ENCODE peak calls at places on chromosomes 13 and 19, in ten cellular contexts. One of them, this sample, is unnamed.

GRCh38 chr19:56678205-56678604 is 6.6 kb upstream of the ZNF835 start:
- DNase-seq in astrocyte of the cerebellum: no peak
- DNase-seq in pons: peak
- DNase-seq in stimulated activated naive CD8-positive, alpha-beta T cell treated with anti-CD3 and anti-CD28 coated beads, Interleukin-15, Interleukin-2, amounts not matched to agents 100 U/mL and 50 U/mL, for 24 hours: no peak
- DNase-seq in fibroblast of lung: no peak
- DNase-seq in amygdala: peak
- DNase-seq in stimulated activated CD8-positive, alpha-beta memory T cell treated with anti-CD3 and anti-CD28 coated beads, Interleukin-7, amount 100 ng/mL, for 24 hours: no peak
- DNase-seq in NCI-H460: no peak
- DNase-seq in breast epithelium: no peak
- DNase-seq in NCI-H2171 treated with DMSO at 0.1 percent for 48 hours: no peak
- DNase-seq in this sample: no peak

GRCh38 chr19:38210458-38210987 is 13.5 kb downstream of the DPF1 start:
- DNase-seq in stimulated activated CD8-positive, alpha-beta memory T cell treated with anti-CD3 and anti-CD28 coated beads, Interleukin-7, amount 100 ng/mL, for 24 hours: no peak
- DNase-seq in pons: peak
- DNase-seq in breast epithelium: peak
- DNase-seq in stimulated activated naive CD8-positive, alpha-beta T cell treated with anti-CD3 and anti-CD28 coated beads, Interleukin-15, Interleukin-2, amounts not matched to agents 100 U/mL and 50 U/mL, for 24 hours: no peak
- DNase-seq in astrocyte of the cerebellum: no peak
- DNase-seq in amygdala: peak
- DNase-seq in fibroblast of lung: peak
- DNase-seq in NCI-H460: no peak
- DNase-seq in NCI-H2171 treated with DMSO at 0.1 percent for 48 hours: peak
- DNase-seq in this sample: peak

GRCh38 chr19:31497709-31498108 is 148.5 kb upstream of the TSHZ3 start:
- DNase-seq in stimulated activated naive CD8-positive, alpha-beta T cell treated with anti-CD3 and anti-CD28 coated beads, Interleukin-15, Interleukin-2, amounts not matched to agents 100 U/mL and 50 U/mL, for 24 hours: no peak
- DNase-seq in NCI-H2171 treated with DMSO at 0.1 percent for 48 hours: no peak
- DNase-seq in NCI-H460: no peak
- DNase-seq in stimulated activated CD8-positive, alpha-beta memory T cell treated with anti-CD3 and anti-CD28 coated beads, Interleukin-7, amount 100 ng/mL, for 24 hours: no peak
- DNase-seq in breast epithelium: no peak
- DNase-seq in astrocyte of the cerebellum: no peak
- DNase-seq in amygdala: no peak
- DNase-seq in fibroblast of lung: no peak
- DNase-seq in pons: no peak
- DNase-seq in this sample: no peak

GRCh38 chr13:98439896-98440295 is 137.0 kb downstream of the STK24 start:
- DNase-seq in pons: no peak
- DNase-seq in fibroblast of lung: no peak
- DNase-seq in NCI-H2171 treated with DMSO at 0.1 percent for 48 hours: no peak
- DNase-seq in stimulated activated CD8-positive, alpha-beta memory T cell treated with anti-CD3 and anti-CD28 coated beads, Interleukin-7, amount 100 ng/mL, for 24 hours: no peak
- DNase-seq in amygdala: no peak
- DNase-seq in astrocyte of the cerebellum: no peak
- DNase-seq in stimulated activated naive CD8-positive, alpha-beta T cell treated with anti-CD3 and anti-CD28 coated beads, Interleukin-15, Interleukin-2, amounts not matched to agents 100 U/mL and 50 U/mL, for 24 hours: no peak
- DNase-seq in NCI-H460: no peak
- DNase-seq in breast epithelium: no peak
- DNase-seq in this sample: no peak

GRCh38 chr19:48618916-48619691 is at the start of the genes RPL18 and SPHK2:
- DNase-seq in breast epithelium: peak
- DNase-seq in astrocyte of the cerebellum: peak
- DNase-seq in NCI-H460: peak
- DNase-seq in amygdala: peak
- DNase-seq in fibroblast of lung: peak
- DNase-seq in pons: peak
- DNase-seq in NCI-H2171 treated with DMSO at 0.1 percent for 48 hours: peak
- DNase-seq in stimulated activated CD8-positive, alpha-beta memory T cell treated with anti-CD3 and anti-CD28 coated beads, Interleukin-7, amount 100 ng/mL, for 24 hours: peak
- DNase-seq in stimulated activated naive CD8-positive, alpha-beta T cell treated with anti-CD3 and anti-CD28 coated beads, Interleukin-15, Interleukin-2, amounts not matched to agents 100 U/mL and 50 U/mL, for 24 hours: peak
- DNase-seq in this sample: peak

GRCh38 chr13:111626371-111627305 is 306.2 kb downstream of the TEX29 start:
- DNase-seq in NCI-H2171 treated with DMSO at 0.1 percent for 48 hours: no peak
- DNase-seq in stimulated activated naive CD8-positive, alpha-beta T cell treated with anti-CD3 and anti-CD28 coated beads, Interleukin-15, Interleukin-2, amounts not matched to agents 100 U/mL and 50 U/mL, for 24 hours: no peak
- DNase-seq in pons: peak
- DNase-seq in amygdala: no peak
- DNase-seq in NCI-H460: no peak
- DNase-seq in astrocyte of the cerebellum: no peak
- DNase-seq in fibroblast of lung: no peak
- DNase-seq in stimulated activated CD8-positive, alpha-beta memory T cell treated with anti-CD3 and anti-CD28 coated beads, Interleukin-7, amount 100 ng/mL, for 24 hours: no peak
- DNase-seq in breast epithelium: no peak
- DNase-seq in this sample: no peak

GRCh38 chr13:20051366-20051765 is 92.8 kb downstream of the ZMYM2 start:
- DNase-seq in breast epithelium: no peak
- DNase-seq in NCI-H460: no peak
- DNase-seq in stimulated activated naive CD8-positive, alpha-beta T cell treated with anti-CD3 and anti-CD28 coated beads, Interleukin-15, Interleukin-2, amounts not matched to agents 100 U/mL and 50 U/mL, for 24 hours: no peak
- DNase-seq in pons: no peak
- DNase-seq in astrocyte of the cerebellum: no peak
- DNase-seq in amygdala: no peak
- DNase-seq in fibroblast of lung: no peak
- DNase-seq in stimulated activated CD8-positive, alpha-beta memory T cell treated with anti-CD3 and anti-CD28 coated beads, Interleukin-7, amount 100 ng/mL, for 24 hours: no peak
- DNase-seq in NCI-H2171 treated with DMSO at 0.1 percent for 48 hours: no peak
- DNase-seq in this sample: no peak

GRCh38 chr13:30038884-30039283 is 188.5 kb upstream of the UBL3 start:
- DNase-seq in astrocyte of the cerebellum: no peak
- DNase-seq in amygdala: no peak
- DNase-seq in pons: no peak
- DNase-seq in stimulated activated CD8-positive, alpha-beta memory T cell treated with anti-CD3 and anti-CD28 coated beads, Interleukin-7, amount 100 ng/mL, for 24 hours: no peak
- DNase-seq in stimulated activated naive CD8-positive, alpha-beta T cell treated with anti-CD3 and anti-CD28 coated beads, Interleukin-15, Interleukin-2, amounts not matched to agents 100 U/mL and 50 U/mL, for 24 hours: no peak
- DNase-seq in fibroblast of lung: no peak
- DNase-seq in NCI-H460: no peak
- DNase-seq in NCI-H2171 treated with DMSO at 0.1 percent for 48 hours: no peak
- DNase-seq in breast epithelium: no peak
- DNase-seq in this sample: no peak

This sample was measured in dorsolateral prefrontal cortex.